ENCODE peak calls at places on chromosomes 12 and 14, in six cellular contexts. P is CD8-positive, alpha-beta T cell; J is heart right ventricle; X is PC-3; W is K562; H is fibroblast of lung. S is an unnamed sample.
A peak's percentile ranks its signal among the peaks of the same experiment; 100 is the strongest.

GRCh38 chr12:95228617-95229016 is 11.0 kb downstream of the VEZT start:
- DNase-seq in W (no peak), H (no peak), X (no peak), J (no peak), P (no peak), S (no peak)

GRCh38 chr12:2295941-2296461 is 243.2 kb downstream of the CACNA1C start:
- DNase-seq in J (no peak), H (peak; percentile 81), P (no peak), W (no peak), X (no peak), S (no peak)

GRCh38 chr12:55906056-55906455 is 21.6 kb downstream of the PYM1 start:
- DNase-seq in W (no peak), H (peak; percentile 67), J (no peak), P (no peak), X (peak; percentile 64), S (no peak)

GRCh38 chr12:32377344-32378000 is 21.9 kb upstream of the FGD4 start:
- DNase-seq in H (peak; percentile 12), W (no peak), J (no peak), X (no peak), P (no peak), S (no peak)

GRCh38 chr12:41365653-41366131 is 177.6 kb downstream of the PDZRN4 start:
- DNase-seq in P (no peak), X (no peak), H (peak; percentile 8), W (no peak), J (no peak), S (no peak)

GRCh38 chr14:88879016-88879415 is 54.6 kb downstream of the TTC8 start:
- DNase-seq in X (peak; percentile 86), H (peak; percentile 89), W (no peak), J (no peak), P (no peak), S (no peak)

GRCh38 chr14:91417983-91418386 is 365 bp upstream of the CCDC88C start:
- DNase-seq in W (peak; percentile 86), J (peak; percentile 27), P (peak; percentile 64), H (no peak), X (peak; percentile 63), S (peak; percentile 82)

GRCh38 chr14:91237219-91237618 is 7.3 kb downstream of the GPR68 start:
- DNase-seq in W (no peak), J (no peak), X (no peak), H (peak; percentile 95), P (no peak), S (no peak)

GRCh38 chr14:62604524-62604923 is 440.7 kb downstream of the KCNH5 start:
- DNase-seq in X (no peak), P (no peak), W (no peak), J (no peak), H (peak; percentile 49), S (no peak)

GRCh38 chr14:87108726-87109125 is 884.3 kb downstream of the GALC start:
- DNase-seq in J (no peak), H (peak; percentile 93), P (no peak), X (no peak), W (no peak), S (no peak)

GRCh38 chr12:49871263-49871561 is 28.3 kb upstream of the BCDIN3D start:
- DNase-seq in X (no peak), W (no peak), J (no peak), P (no peak), H (no peak), S (peak; percentile 33)

GRCh38 chr12:71754461-71755145 is at the start of gene RAB21:
- DNase-seq in W (peak; percentile 96), X (peak; percentile 98), J (peak; percentile 99), H (peak; percentile 96), P (peak; percentile 99), S (peak; percentile 99)

GRCh38 chr12:47078086-47078395 is 1.4 kb upstream of the PCED1B start:
- DNase-seq in W (no peak), P (no peak), J (no peak), H (no peak), X (no peak), S (no peak)

GRCh38 chr14:64410084-64410774 is 22.1 kb downstream of the MTHFD1 start:
- DNase-seq in P (no peak), H (peak; percentile 47), X (peak; percentile 21), J (no peak), W (no peak), S (no peak)

GRCh38 chr12:12294215-12295005 is 27.6 kb upstream of the LRP6 start:
- DNase-seq in P (no peak), H (peak; percentile 47), J (no peak), X (no peak), W (no peak), S (no peak)

GRCh38 chr12:123046431-123046830 is 66.0 kb downstream of the ARL6IP4 start:
- DNase-seq in P (no peak), J (no peak), X (no peak), H (no peak), W (no peak), S (no peak)

GRCh38 chr12:9701380-9702154 is 31.3 kb downstream of the CLECL1 start:
- DNase-seq in J (no peak), P (peak; percentile 23), W (no peak), H (no peak), X (no peak), S (no peak)

GRCh38 chr12:79934309-79935020 is 432 bp downstream of the PPP1R12A start:
- DNase-seq in J (no peak), H (peak; percentile 56), P (peak; percentile 34), X (no peak), W (peak; percentile 55), S (peak; percentile 80)

GRCh38 chr12:94805749-94806148 is 155.4 kb upstream of the TMCC3 start:
- DNase-seq in P (no peak), J (no peak), X (no peak), W (no peak), H (peak; percentile 71), S (no peak)

GRCh38 chr12:42588981-42589464 is 523 bp downstream of the PRICKLE1 start:
- DNase-seq in P (no peak), W (peak; percentile 16), H (no peak), J (peak; percentile 55), X (peak; percentile 64), S (peak; percentile 73)

GRCh38 chr12:92784795-92785562 is 82.2 kb downstream of the PLEKHG7 start:
- DNase-seq in X (peak; percentile 90), W (peak; percentile 67), J (no peak), H (peak; percentile 76), P (peak; percentile 28), S (no peak)

GRCh38 chr14:32724864-32725550 is 213.7 kb upstream of the NPAS3 start:
- DNase-seq in P (no peak), X (peak; percentile 7), H (peak; percentile 93), J (no peak), W (no peak), S (no peak)

GRCh38 chr12:109432431-109432830 is 44.7 kb downstream of the KCTD10 start:
- DNase-seq in H (no peak), X (peak; percentile 23), P (no peak), W (no peak), J (no peak), S (no peak)

GRCh38 chr12:45273717-45274271 is 57.9 kb downstream of the ANO6 start:
- DNase-seq in X (peak; percentile 92), P (no peak), H (peak; percentile 99), J (no peak), W (peak; percentile 61), S (no peak)

GRCh38 chr14:102508774-102509743 is 517 bp downstream of the ANKRD9 start:
- DNase-seq in H (peak; percentile 35), X (peak; percentile 32), J (peak; percentile 77), W (peak; percentile 67), P (peak; percentile 46), S (peak; percentile 86)

GRCh38 chr14:102508410-102508773 is 1.2 kb downstream of the ANKRD9 start:
- DNase-seq in W (peak; percentile 69), J (peak; percentile 50), P (no peak), X (peak; percentile 78), H (no peak), S (peak; percentile 74)

GRCh38 chr14:102506599-102506871 is 3.0 kb downstream of the ANKRD9 start:
- DNase-seq in J (no peak), W (no peak), P (no peak), X (no peak), H (no peak), S (no peak)

GRCh38 chr14:102507026-102507860 is 2.3 kb downstream of the ANKRD9 start:
- DNase-seq in H (no peak), J (no peak), X (no peak), W (no peak), P (no peak), S (peak; percentile 62)

DNA sequence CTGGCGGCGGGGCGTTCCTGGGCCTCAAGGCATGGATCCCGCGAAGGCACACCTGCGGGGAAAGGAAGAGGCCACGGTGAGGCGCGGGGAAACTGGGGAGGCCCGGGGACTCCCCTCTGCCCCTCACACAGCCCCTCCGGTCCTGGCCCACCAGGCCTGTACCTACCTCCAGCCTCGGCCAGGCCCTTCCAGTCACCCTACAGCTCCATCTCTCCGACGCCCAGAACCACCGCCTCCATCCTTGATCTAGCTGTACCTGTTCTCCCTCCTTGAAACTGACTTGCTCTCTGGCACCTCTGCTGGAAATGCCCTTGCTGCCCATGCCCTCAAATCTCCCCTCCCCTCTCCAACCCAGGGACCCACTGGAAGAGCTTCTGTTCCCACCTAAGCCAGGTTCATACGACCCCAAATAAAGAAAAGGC is 1.7 kb downstream of the ANKRD9 start:
- DNase-seq in X (no peak), W (no peak), J (no peak), P (no peak), H (no peak), S (peak; percentile 61)
- TF ChIP-seq CTCF in X (peak; percentile 45), W (no peak), J (no peak), P (no peak), H (no peak), S (no peak)

DNA sequence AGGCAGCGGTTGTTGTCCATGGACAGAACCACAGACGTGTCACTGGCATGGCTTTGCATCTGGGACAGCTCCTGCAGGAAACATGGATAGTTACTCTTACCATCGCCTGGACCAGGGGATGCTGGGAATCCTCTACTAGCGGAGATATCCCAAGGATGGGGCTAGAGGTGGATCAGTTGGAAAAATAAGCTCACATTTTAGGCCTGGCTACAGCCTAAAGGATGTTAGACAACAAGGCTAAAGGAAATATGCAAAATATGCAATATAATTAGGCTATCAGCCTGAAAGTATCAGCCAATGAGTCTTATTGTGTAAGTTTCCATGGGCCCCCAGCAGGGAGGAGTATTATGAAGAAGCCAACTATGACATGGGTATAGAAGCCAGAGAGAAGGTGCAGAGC is 5.0 kb downstream of the KRT76 start:
- DNase-seq in J (no peak), X (no peak), H (no peak), P (no peak), W (no peak), S (no peak)
- H3K27me3 ChIP-seq in J (peaks cover 9% of the 10 kb centered on the region), X (peaks cover 13% of the 10 kb centered on the region), H (peaks cover 14% of the 10 kb centered on the region), P (no peaks in the 10 kb centered on the region), W (peaks cover 67% of the 10 kb centered on the region), S (peaks cover under 1% of the 10 kb centered on the region)

DNA sequence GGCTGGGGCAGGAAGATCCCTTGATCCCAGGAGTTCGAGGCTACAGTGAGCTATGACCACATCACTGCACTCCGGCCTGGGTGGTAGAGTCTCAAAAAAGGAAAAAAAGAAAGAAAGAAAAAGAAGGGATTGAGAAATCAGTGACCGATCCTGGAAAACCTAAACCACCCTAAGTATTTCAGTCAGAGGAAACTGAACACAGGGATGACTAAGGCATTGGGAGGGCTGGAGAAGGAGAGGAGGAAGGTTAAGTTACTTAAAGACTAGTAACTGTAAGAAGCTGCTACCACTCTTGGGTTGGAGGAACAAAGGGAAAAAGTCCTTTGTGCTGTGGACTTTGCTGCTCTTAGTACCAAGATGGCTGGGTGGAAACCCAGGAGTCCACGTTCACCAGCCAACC is 10.6 kb downstream of the HHIPL1 start:
- DNase-seq in J (no peak), H (peak; percentile 47), X (no peak), P (no peak), W (no peak), S (no peak)
- H3K4me1 ChIP-seq in J (no peaks in the 10 kb centered on the region), H (no peaks in the 10 kb centered on the region), X (no peaks in the 10 kb centered on the region), P (no peaks in the 10 kb centered on the region), W (peaks cover 7% of the 10 kb centered on the region), S (no peaks in the 10 kb centered on the region)

GRCh38 chr12:98840325-98840724 is 195.2 kb downstream of the APAF1 start:
- DNase-seq in W (no peak), P (no peak), X (no peak), J (no peak), H (no peak), S (no peak)

GRCh38 chr12:98838282-98838681 is 193.2 kb downstream of the APAF1 start:
- DNase-seq in W (no peak), P (no peak), H (peak; percentile 7), J (no peak), X (no peak), S (no peak)
- TF ChIP-seq CTCF in W (peak; percentile 35), P (no peak), H (peak; percentile 37), J (no peak), X (no peak), S (peak; percentile 8)

S was measured in upper lobe of right lung.